ENCODE peak calls at places on chromosomes 6 and 20, in six cellular contexts. A, G, V, X, M and T are unnamed samples.

GRCh38 chr20:46411637-46412036 is 5.2 kb upstream of the ELMO2 start:
- DNase-seq in A (no peak), G (no peak), V (no peak), X (no peak), M (no peak), T (no peak)

GRCh38 chr20:37295001-37295400 is 5.5 kb downstream of the MANBAL start:
- DNase-seq in A (no peak), G (no peak), V (no peak), X (no peak), M (peak), T (peak)

GRCh38 chr6:102154176-102154575 is 760.7 kb downstream of the GRIK2 start:
- DNase-seq in A (no peak), G (no peak), V (no peak), X (no peak), M (no peak), T (no peak)

GRCh38 chr6:90701146-90701781 is 114.4 kb upstream of the MAP3K7 start:
- DNase-seq in A (no peak), G (no peak), V (peak), X (no peak), M (no peak), T (no peak)

GRCh38 chr6:17908831-17909230 is 78.6 kb downstream of the KIF13A start:
- DNase-seq in A (no peak), G (no peak), V (no peak), X (no peak), M (no peak), T (no peak)

GRCh38 chr20:63979549-63980316 is at the start of gene SAMD10:
- DNase-seq in A (peak), G (peak), V (peak), X (peak), M (no peak), T (no peak)

GRCh38 chr6:130240232-130240631 is 17.5 kb upstream of the SAMD3 start:
- DNase-seq in A (no peak), G (no peak), V (no peak), X (no peak), M (peak), T (no peak)

GRCh38 chr6:113644861-113645575 is 212.1 kb upstream of the MARCKS start:
- DNase-seq in A (no peak), G (peak), V (no peak), X (no peak), M (peak), T (peak)

GRCh38 chr20:53692465-53693067 is 98.9 kb upstream of the ZNF217 start:
- DNase-seq in A (no peak), G (no peak), V (no peak), X (no peak), M (no peak), T (no peak)

GRCh38 chr20:55424968-55425367 is 580.4 kb downstream of the CBLN4 start:
- DNase-seq in A (no peak), G (no peak), V (no peak), X (no peak), M (no peak), T (no peak)

GRCh38 chr6:91132461-91132860 is 545.6 kb upstream of the MAP3K7 start:
- DNase-seq in A (no peak), G (no peak), V (no peak), X (no peak), M (no peak), T (no peak)

GRCh38 chr6:124994648-124995047 is 32.4 kb downstream of the RNF217 start:
- DNase-seq in A (no peak), G (no peak), V (no peak), X (no peak), M (no peak), T (no peak)

GRCh38 chr6:37882724-37883413 is 63.3 kb downstream of the ZFAND3 start:
- DNase-seq in A (no peak), G (no peak), V (no peak), X (no peak), M (peak), T (no peak)

GRCh38 chr6:56890683-56891429 is 64.1 kb upstream of the BEND6 start:
- DNase-seq in A (no peak), G (peak), V (no peak), X (no peak), M (peak), T (no peak)